ENCODE peak calls at places on chromosomes 12 and 14, in four cellular contexts. One of them, this sample, is unnamed.

GRCh38 chr12:2138871-2139308 is 86.1 kb downstream of the CACNA1C start:
- DNase-seq in mammary epithelial cell: no peak
- DNase-seq in Peyer's patch: peak; percentile 60
- DNase-seq in endothelial cell of umbilical vein: no peak
- DNase-seq in this sample: no peak

GRCh38 chr14:65904988-65905387 is 492.5 kb downstream of the FUT8 start:
- DNase-seq in endothelial cell of umbilical vein: no peak
- DNase-seq in mammary epithelial cell: no peak
- DNase-seq in Peyer's patch: no peak
- DNase-seq in this sample: no peak

GRCh38 chr12:75305412-75306332 is 24.5 kb downstream of the CAPS2 start:
- DNase-seq in endothelial cell of umbilical vein: no peak
- DNase-seq in Peyer's patch: no peak
- DNase-seq in mammary epithelial cell: no peak
- DNase-seq in this sample: no peak

GRCh38 chr14:56810850-56811595 is 744 bp upstream of the OTX2 start:
- DNase-seq in endothelial cell of umbilical vein: no peak
- DNase-seq in mammary epithelial cell: no peak
- DNase-seq in Peyer's patch: no peak
- DNase-seq in this sample: no peak

GRCh38 chr14:67251573-67252226 is 10.5 kb downstream of the PALS1 start:
- DNase-seq in Peyer's patch: no peak
- DNase-seq in endothelial cell of umbilical vein: no peak
- DNase-seq in mammary epithelial cell: peak; percentile 56
- DNase-seq in this sample: peak; percentile 80

GRCh38 chr12:12008931-12009611 is 61.7 kb upstream of the BCL2L14 start:
- DNase-seq in endothelial cell of umbilical vein: no peak
- DNase-seq in Peyer's patch: peak; percentile 52
- DNase-seq in mammary epithelial cell: peak; percentile 95
- DNase-seq in this sample: peak; percentile 38

GRCh38 chr14:103518416-103519042 is 4.1 kb downstream of the CKB start:
- DNase-seq in mammary epithelial cell: peak; percentile 30
- DNase-seq in Peyer's patch: peak; percentile 82
- DNase-seq in endothelial cell of umbilical vein: peak; percentile 32
- DNase-seq in this sample: peak; percentile 82

GRCh38 chr12:98656289-98657101 is 11.4 kb downstream of the APAF1 start:
- DNase-seq in endothelial cell of umbilical vein: peak; percentile 26
- DNase-seq in mammary epithelial cell: peak; percentile 2
- DNase-seq in Peyer's patch: no peak
- DNase-seq in this sample: no peak

GRCh38 chr12:116066381-116067230 is 210.9 kb downstream of the MED13L start:
- DNase-seq in endothelial cell of umbilical vein: peak; percentile 46
- DNase-seq in Peyer's patch: peak; percentile 82
- DNase-seq in mammary epithelial cell: no peak
- DNase-seq in this sample: peak; percentile 30

GRCh38 chr14:51458563-51458955 is 193.2 kb upstream of the FRMD6 start:
- DNase-seq in Peyer's patch: no peak
- DNase-seq in mammary epithelial cell: peak; percentile 87
- DNase-seq in endothelial cell of umbilical vein: peak; percentile 64
- DNase-seq in this sample: no peak

GRCh38 chr14:75150150-75150549 is 23.3 kb upstream of the NEK9 start:
- DNase-seq in endothelial cell of umbilical vein: no peak
- DNase-seq in mammary epithelial cell: no peak
- DNase-seq in Peyer's patch: no peak
- DNase-seq in this sample: no peak

GRCh38 chr12:70449758-70450341 is 83.8 kb downstream of the KCNMB4 start:
- DNase-seq in endothelial cell of umbilical vein: no peak
- DNase-seq in mammary epithelial cell: no peak
- DNase-seq in Peyer's patch: no peak
- DNase-seq in this sample: no peak

GRCh38 chr14:27587103-27587502 is 989.3 kb upstream of the NOVA1 start:
- DNase-seq in Peyer's patch: no peak
- DNase-seq in mammary epithelial cell: no peak
- DNase-seq in endothelial cell of umbilical vein: no peak
- DNase-seq in this sample: no peak

GRCh38 chr12:77049767-77050353 is 15.5 kb downstream of the E2F7 start:
- DNase-seq in mammary epithelial cell: peak; percentile 52
- DNase-seq in endothelial cell of umbilical vein: peak; percentile 78
- DNase-seq in Peyer's patch: no peak
- DNase-seq in this sample: peak; percentile 65

GRCh38 chr12:115597157-115597712 is 680.3 kb downstream of the MED13L start:
- DNase-seq in Peyer's patch: no peak
- DNase-seq in endothelial cell of umbilical vein: no peak
- DNase-seq in mammary epithelial cell: peak; percentile 75
- DNase-seq in this sample: peak; percentile 15

GRCh38 chr12:98423963-98424362 is 91.4 kb upstream of the TMPO start:
- DNase-seq in endothelial cell of umbilical vein: no peak
- DNase-seq in Peyer's patch: no peak
- DNase-seq in mammary epithelial cell: no peak
- DNase-seq in this sample: no peak

GRCh38 chr14:68968721-68969120 is 10.4 kb downstream of the ACTN1 start:
- DNase-seq in endothelial cell of umbilical vein: no peak
- DNase-seq in mammary epithelial cell: no peak
- DNase-seq in Peyer's patch: no peak
- DNase-seq in this sample: no peak

GRCh38 chr14:34098045-34098984 is 147.4 kb upstream of the EGLN3 start:
- DNase-seq in mammary epithelial cell: peak; percentile 53
- DNase-seq in endothelial cell of umbilical vein: peak; percentile 43
- DNase-seq in Peyer's patch: no peak
- DNase-seq in this sample: peak; percentile 53

GRCh38 chr14:76884853-76885276 is 58.7 kb downstream of the LRRC74A start:
- DNase-seq in Peyer's patch: no peak
- DNase-seq in mammary epithelial cell: no peak
- DNase-seq in endothelial cell of umbilical vein: no peak
- DNase-seq in this sample: no peak

GRCh38 chr14:104386281-104386841 is 193.2 kb upstream of the C14orf180 start:
- DNase-seq in mammary epithelial cell: no peak
- DNase-seq in endothelial cell of umbilical vein: no peak
- DNase-seq in Peyer's patch: peak; percentile 41
- DNase-seq in this sample: peak; percentile 1

GRCh38 chr12:3157581-3158328 is 80.6 kb downstream of the TSPAN9 start:
- DNase-seq in Peyer's patch: no peak
- DNase-seq in endothelial cell of umbilical vein: no peak
- DNase-seq in mammary epithelial cell: no peak
- DNase-seq in this sample: peak; percentile 89

GRCh38 chr12:131390408-131391100 is 320.3 kb upstream of the SFSWAP start:
- DNase-seq in mammary epithelial cell: no peak
- DNase-seq in endothelial cell of umbilical vein: no peak
- DNase-seq in Peyer's patch: no peak
- DNase-seq in this sample: peak; percentile 23

GRCh38 chr14:98937712-98938505 is 334.1 kb downstream of the BCL11B start:
- DNase-seq in mammary epithelial cell: peak; percentile 26
- DNase-seq in endothelial cell of umbilical vein: no peak
- DNase-seq in Peyer's patch: no peak
- DNase-seq in this sample: no peak

GRCh38 chr12:30622509-30622908 is 73.2 kb downstream of the IPO8 start:
- DNase-seq in Peyer's patch: no peak
- DNase-seq in mammary epithelial cell: peak; percentile 66
- DNase-seq in endothelial cell of umbilical vein: no peak
- DNase-seq in this sample: no peak

GRCh38 chr12:98399532-98399931 is 115.9 kb upstream of the TMPO start:
- DNase-seq in Peyer's patch: peak; percentile 55
- DNase-seq in mammary epithelial cell: peak; percentile 32
- DNase-seq in endothelial cell of umbilical vein: peak; percentile 80
- DNase-seq in this sample: peak; percentile 51

GRCh38 chr12:9605490-9605889 is 2.2 kb downstream of the KLRB1 start:
- DNase-seq in endothelial cell of umbilical vein: no peak
- DNase-seq in mammary epithelial cell: no peak
- DNase-seq in Peyer's patch: no peak
- DNase-seq in this sample: no peak

GRCh38 chr14:105978618-105979295 is 452.4 kb downstream of the TMEM121 start:
- DNase-seq in endothelial cell of umbilical vein: no peak
- DNase-seq in mammary epithelial cell: no peak
- DNase-seq in Peyer's patch: no peak
- DNase-seq in this sample: no peak

GRCh38 chr14:68211886-68212285 is 392.3 kb downstream of the RAD51B start:
- DNase-seq in endothelial cell of umbilical vein: no peak
- DNase-seq in Peyer's patch: no peak
- DNase-seq in mammary epithelial cell: no peak
- DNase-seq in this sample: no peak

GRCh38 chr14:29858299-29858698 is 69.3 kb downstream of the PRKD1 start:
- DNase-seq in endothelial cell of umbilical vein: no peak
- DNase-seq in Peyer's patch: peak; percentile 60
- DNase-seq in mammary epithelial cell: no peak
- DNase-seq in this sample: no peak

DNA sequence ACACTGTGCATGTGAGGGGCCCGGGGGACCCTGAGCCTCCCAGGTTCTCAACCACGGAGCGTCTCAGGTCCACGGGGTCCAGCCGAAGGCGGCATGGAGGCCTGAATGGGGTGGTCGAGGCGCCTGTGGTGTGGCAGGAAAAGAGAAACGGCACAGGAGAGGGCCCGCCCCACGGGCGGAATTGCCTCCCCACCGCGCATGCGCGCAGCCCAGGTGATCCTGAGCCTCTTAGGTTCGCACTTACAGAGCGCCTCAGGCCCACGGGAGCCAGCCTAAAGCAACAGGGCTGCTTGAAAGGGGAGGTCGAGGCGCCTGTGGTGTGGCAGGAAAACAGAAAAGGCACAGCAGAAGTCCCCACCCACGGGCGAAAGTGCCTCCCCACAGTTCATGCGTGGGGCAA is 311.0 kb downstream of the ALG10 start:
- DNase-seq in mammary epithelial cell: no peak
- DNase-seq in Peyer's patch: no peak
- DNase-seq in endothelial cell of umbilical vein: no peak
- DNase-seq in this sample: no peak
- H3K27ac ChIP-seq in mammary epithelial cell: no peak overlapping the region
- H3K27ac ChIP-seq in Peyer's patch: no peak overlapping the region
- H3K27ac ChIP-seq in endothelial cell of umbilical vein: no peak overlapping the region
- H3K27ac ChIP-seq in this sample: no peak overlapping the region

GRCh38 chr12:120534203-120534702 is at the start of gene RNF10:
- DNase-seq in Peyer's patch: peak; percentile 92
- DNase-seq in mammary epithelial cell: peak; percentile 78
- DNase-seq in endothelial cell of umbilical vein: peak; percentile 78
- DNase-seq in this sample: peak; percentile 75
- H3K4me1 ChIP-seq in Peyer's patch: peaks cover 26% of the 10 kb centered on the region
- H3K4me1 ChIP-seq in mammary epithelial cell: peaks cover 49% of the 10 kb centered on the region
- H3K4me1 ChIP-seq in endothelial cell of umbilical vein: peaks cover 48% of the 10 kb centered on the region
- H3K4me1 ChIP-seq in this sample: peaks cover 14% of the 10 kb centered on the region

GRCh38 chr12:119204716-119205285 is 26.1 kb downstream of the HSPB8 start:
- DNase-seq in Peyer's patch: no peak
- DNase-seq in mammary epithelial cell: no peak
- DNase-seq in endothelial cell of umbilical vein: no peak
- DNase-seq in this sample: no peak

GRCh38 chr12:119204137-119204536 is 25.4 kb downstream of the HSPB8 start:
- DNase-seq in Peyer's patch: no peak
- DNase-seq in mammary epithelial cell: no peak
- DNase-seq in endothelial cell of umbilical vein: no peak
- DNase-seq in this sample: no peak

GRCh38 chr12:119207161-119207560 is 28.4 kb downstream of the HSPB8 start:
- DNase-seq in endothelial cell of umbilical vein: no peak
- DNase-seq in Peyer's patch: no peak
- DNase-seq in mammary epithelial cell: no peak
- DNase-seq in this sample: no peak

GRCh38 chr12:119206348-119207075 is 27.8 kb downstream of the HSPB8 start:
- DNase-seq in mammary epithelial cell: no peak
- DNase-seq in endothelial cell of umbilical vein: no peak
- DNase-seq in Peyer's patch: no peak
- DNase-seq in this sample: no peak

GRCh38 chr12:119208626-119209061 is 29.9 kb downstream of the HSPB8 start:
- DNase-seq in Peyer's patch: peak; percentile 68
- DNase-seq in endothelial cell of umbilical vein: no peak
- DNase-seq in mammary epithelial cell: peak; percentile 21
- DNase-seq in this sample: no peak
- H3K4me3 ChIP-seq in Peyer's patch: no peak overlapping the region
- H3K4me3 ChIP-seq in endothelial cell of umbilical vein: no peak overlapping the region
- H3K4me3 ChIP-seq in mammary epithelial cell: no peak overlapping the region
- H3K4me3 ChIP-seq in this sample: no peak overlapping the region

GRCh38 chr12:65945457-65945856 is 121.2 kb downstream of the HMGA2 start:
- DNase-seq in Peyer's patch: no peak
- DNase-seq in endothelial cell of umbilical vein: no peak
- DNase-seq in mammary epithelial cell: no peak
- DNase-seq in this sample: no peak
- H3K27ac ChIP-seq in Peyer's patch: no peak overlapping the region
- H3K27ac ChIP-seq in endothelial cell of umbilical vein: peak overlapping the region; percentile 20
- H3K27ac ChIP-seq in mammary epithelial cell: no peak overlapping the region
- H3K27ac ChIP-seq in this sample: no peak overlapping the region

DNA sequence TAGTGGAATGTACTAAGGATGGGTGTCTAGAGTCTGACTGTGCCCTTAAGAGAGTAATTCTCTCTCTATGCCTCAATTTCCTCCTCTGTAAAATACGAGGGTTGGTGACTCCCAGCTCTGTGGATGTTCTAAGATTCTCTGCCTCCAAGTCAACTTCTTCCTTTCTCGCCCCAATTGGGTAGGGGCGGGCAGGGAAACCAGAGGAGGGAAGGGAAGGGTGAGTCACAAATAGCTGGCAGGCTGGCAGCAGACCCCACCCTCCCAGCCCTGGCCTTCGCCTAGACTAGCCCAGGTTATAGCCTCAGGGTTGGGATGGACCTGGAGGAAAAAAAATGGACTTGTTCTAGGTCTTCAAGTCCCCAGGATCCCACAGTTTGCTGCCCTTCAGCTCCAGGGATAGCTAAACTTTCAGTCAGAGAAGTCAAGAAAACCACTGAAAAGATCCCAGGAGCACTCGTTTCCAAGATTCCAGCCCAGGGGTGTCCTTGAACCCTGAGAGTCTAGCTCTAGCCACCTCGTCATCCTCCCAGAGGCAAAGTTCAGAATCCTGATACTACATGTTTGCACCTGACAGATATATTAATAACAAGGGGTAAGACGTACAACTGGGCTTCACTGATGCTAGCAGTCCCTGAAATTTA is 2.3 kb downstream of the DGKA start:
- DNase-seq in Peyer's patch: peak; percentile 76
- DNase-seq in mammary epithelial cell: peak; percentile 97
- DNase-seq in endothelial cell of umbilical vein: peak; percentile 60
- DNase-seq in this sample: no peak
- H3K4me1 ChIP-seq in Peyer's patch: peaks cover 12% of the 10 kb centered on the region
- H3K4me1 ChIP-seq in mammary epithelial cell: peaks cover 76% of the 10 kb centered on the region
- H3K4me1 ChIP-seq in endothelial cell of umbilical vein: peaks cover 29% of the 10 kb centered on the region
- H3K4me1 ChIP-seq in this sample: peaks cover 13% of the 10 kb centered on the region

This sample was measured in SJCRH30.